ENCODE peak calls at places on chromosomes 5 and 9, in five cellular contexts. One of them, this sample, is unnamed.
A peak's percentile ranks its signal among the peaks of the same experiment; 100 is the strongest.

GRCh38 chr5:72503888-72504491 is 3.2 kb downstream of the ZNF366 start:
- DNase-seq in H9: no peak
- DNase-seq in neuronal stem cell: no peak
- DNase-seq in mesenchymal stem cell: peak; percentile 58
- DNase-seq in H1: no peak
- DNase-seq in this sample: no peak

GRCh38 chr5:40552981-40553380 is 126.7 kb upstream of the PTGER4 start:
- DNase-seq in H9: no peak
- DNase-seq in neuronal stem cell: no peak
- DNase-seq in mesenchymal stem cell: no peak
- DNase-seq in H1: no peak
- DNase-seq in this sample: peak; percentile 11

GRCh38 chr5:34998058-34998789 is 49.5 kb downstream of the AGXT2 start:
- DNase-seq in H9: no peak
- DNase-seq in neuronal stem cell: no peak
- DNase-seq in mesenchymal stem cell: no peak
- DNase-seq in H1: no peak
- DNase-seq in this sample: no peak

GRCh38 chr5:120910610-120911009 is 446.5 kb downstream of the PRR16 start:
- DNase-seq in H9: no peak
- DNase-seq in neuronal stem cell: no peak
- DNase-seq in mesenchymal stem cell: no peak
- DNase-seq in H1: no peak
- DNase-seq in this sample: no peak

GRCh38 chr5:15752886-15753285 is 252.9 kb downstream of the FBXL7 start:
- DNase-seq in H9: no peak
- DNase-seq in neuronal stem cell: no peak
- DNase-seq in mesenchymal stem cell: peak; percentile 51
- DNase-seq in H1: no peak
- DNase-seq in this sample: no peak

GRCh38 chr5:168809218-168809617 is 230.1 kb upstream of the PANK3 start:
- DNase-seq in H9: no peak
- DNase-seq in neuronal stem cell: no peak
- DNase-seq in mesenchymal stem cell: no peak
- DNase-seq in H1: no peak
- DNase-seq in this sample: no peak

GRCh38 chr9:109181284-109181683 is 14.2 kb upstream of the FRRS1L start:
- DNase-seq in H9: no peak
- DNase-seq in neuronal stem cell: no peak
- DNase-seq in mesenchymal stem cell: no peak
- DNase-seq in H1: no peak
- DNase-seq in this sample: no peak

GRCh38 chr5:40841068-40841805 is at the start of gene CARD6:
- DNase-seq in H9: no peak
- DNase-seq in neuronal stem cell: no peak
- DNase-seq in mesenchymal stem cell: peak; percentile 76
- DNase-seq in H1: no peak
- DNase-seq in this sample: no peak

GRCh38 chr5:95912029-95912428 is 49.6 kb downstream of the ELL2 start:
- DNase-seq in H9: no peak
- DNase-seq in neuronal stem cell: no peak
- DNase-seq in mesenchymal stem cell: peak; percentile 54
- DNase-seq in H1: no peak
- DNase-seq in this sample: no peak

GRCh38 chr9:101453776-101454570 is 18.4 kb upstream of the ALDOB start:
- DNase-seq in H9: no peak
- DNase-seq in neuronal stem cell: no peak
- DNase-seq in mesenchymal stem cell: no peak
- DNase-seq in H1: no peak
- DNase-seq in this sample: no peak

GRCh38 chr5:21181726-21182125 is 1193.7 kb upstream of the CDH18 start:
- DNase-seq in H9: no peak
- DNase-seq in neuronal stem cell: no peak
- DNase-seq in mesenchymal stem cell: peak; percentile 1
- DNase-seq in H1: no peak
- DNase-seq in this sample: no peak

GRCh38 chr5:55140908-55141665 is 18.9 kb upstream of the GPX8 start:
- DNase-seq in H9: no peak
- DNase-seq in neuronal stem cell: no peak
- DNase-seq in mesenchymal stem cell: no peak
- DNase-seq in H1: no peak
- DNase-seq in this sample: no peak

GRCh38 chr9:34771023-34771422 is 61.1 kb upstream of the CCL21 start:
- DNase-seq in H9: no peak
- DNase-seq in neuronal stem cell: no peak
- DNase-seq in mesenchymal stem cell: peak; percentile 20
- DNase-seq in H1: no peak
- DNase-seq in this sample: peak; percentile 35

GRCh38 chr9:114252394-114252793 is 70.5 kb upstream of the ORM1 start:
- DNase-seq in H9: no peak
- DNase-seq in neuronal stem cell: no peak
- DNase-seq in mesenchymal stem cell: no peak
- DNase-seq in H1: no peak
- DNase-seq in this sample: no peak

GRCh38 chr9:120394058-120394669 is 185.8 kb downstream of the CDK5RAP2 start:
- DNase-seq in H9: no peak
- DNase-seq in neuronal stem cell: no peak
- DNase-seq in mesenchymal stem cell: peak; percentile 85
- DNase-seq in H1: no peak
- DNase-seq in this sample: no peak

GRCh38 chr5:149271717-149272558 is at the start of gene AFAP1L1:
- DNase-seq in H9: peak; percentile 59
- DNase-seq in neuronal stem cell: peak; percentile 23
- DNase-seq in mesenchymal stem cell: peak; percentile 72
- DNase-seq in H1: peak; percentile 71
- DNase-seq in this sample: peak; percentile 96

GRCh38 chr5:178496219-178496618 is 94.0 kb downstream of the COL23A1 start:
- DNase-seq in H9: no peak
- DNase-seq in neuronal stem cell: no peak
- DNase-seq in mesenchymal stem cell: no peak
- DNase-seq in H1: no peak
- DNase-seq in this sample: no peak

GRCh38 chr5:150358261-150359095 is 981 bp downstream of the TCOF1 start:
- DNase-seq in H9: no peak
- DNase-seq in neuronal stem cell: no peak
- DNase-seq in mesenchymal stem cell: no peak
- DNase-seq in H1: no peak
- DNase-seq in this sample: no peak

GRCh38 chr5:37859805-37860204 is 20.0 kb upstream of the GDNF start:
- DNase-seq in H9: no peak
- DNase-seq in neuronal stem cell: no peak
- DNase-seq in mesenchymal stem cell: no peak
- DNase-seq in H1: no peak
- DNase-seq in this sample: no peak
- H2BK12ac ChIP-seq in H9: no peak overlapping the region
- H2BK12ac ChIP-seq in neuronal stem cell: no peak overlapping the region
- H2BK12ac ChIP-seq in mesenchymal stem cell: no peak overlapping the region
- H2BK12ac ChIP-seq in H1: no peak overlapping the region
- H2BK12ac ChIP-seq in this sample: no peak overlapping the region

GRCh38 chr5:147072591-147072990 is 162.2 kb upstream of the STK32A start:
- DNase-seq in H9: no peak
- DNase-seq in neuronal stem cell: no peak
- DNase-seq in mesenchymal stem cell: no peak
- DNase-seq in H1: no peak
- DNase-seq in this sample: no peak
- H2BK12ac ChIP-seq in H9: peak overlapping the region; percentile 74
- H2BK12ac ChIP-seq in neuronal stem cell: no peak overlapping the region
- H2BK12ac ChIP-seq in mesenchymal stem cell: no peak overlapping the region
- H2BK12ac ChIP-seq in H1: peak overlapping the region; percentile 82
- H2BK12ac ChIP-seq in this sample: no peak overlapping the region

GRCh38 chr9:98957826-98958225 is 14.1 kb downstream of the COL15A1 start:
- DNase-seq in H9: no peak
- DNase-seq in neuronal stem cell: no peak
- DNase-seq in mesenchymal stem cell: no peak
- DNase-seq in H1: no peak
- DNase-seq in this sample: peak; percentile 53
- H2BK12ac ChIP-seq in H9: no peak overlapping the region
- H2BK12ac ChIP-seq in neuronal stem cell: no peak overlapping the region
- H2BK12ac ChIP-seq in mesenchymal stem cell: no peak overlapping the region
- H2BK12ac ChIP-seq in H1: no peak overlapping the region
- H2BK12ac ChIP-seq in this sample: no peak overlapping the region

GRCh38 chr9:3858961-3859360 is 333.2 kb upstream of the RFX3 start:
- DNase-seq in H9: no peak
- DNase-seq in neuronal stem cell: no peak
- DNase-seq in mesenchymal stem cell: peak; percentile 74
- DNase-seq in H1: no peak
- DNase-seq in this sample: no peak

GRCh38 chr9:3868012-3868411 is 342.2 kb upstream of the RFX3 start:
- DNase-seq in H9: no peak
- DNase-seq in neuronal stem cell: no peak
- DNase-seq in mesenchymal stem cell: peak; percentile 24
- DNase-seq in H1: no peak
- DNase-seq in this sample: no peak

GRCh38 chr9:3863114-3863528 is 337.3 kb upstream of the RFX3 start:
- DNase-seq in H9: no peak
- DNase-seq in neuronal stem cell: no peak
- DNase-seq in mesenchymal stem cell: peak; percentile 91
- DNase-seq in H1: no peak
- DNase-seq in this sample: peak; percentile 4

GRCh38 chr9:3865373-3865772 is 339.6 kb upstream of the RFX3 start:
- DNase-seq in H9: no peak
- DNase-seq in neuronal stem cell: no peak
- DNase-seq in mesenchymal stem cell: peak; percentile 74
- DNase-seq in H1: no peak
- DNase-seq in this sample: no peak

GRCh38 chr9:3863686-3864085 is 337.9 kb upstream of the RFX3 start:
- DNase-seq in H9: no peak
- DNase-seq in neuronal stem cell: no peak
- DNase-seq in mesenchymal stem cell: peak; percentile 22
- DNase-seq in H1: no peak
- DNase-seq in this sample: no peak
- H2BK12ac ChIP-seq in H9: no peak overlapping the region
- H2BK12ac ChIP-seq in neuronal stem cell: no peak overlapping the region
- H2BK12ac ChIP-seq in mesenchymal stem cell: no peak overlapping the region
- H2BK12ac ChIP-seq in H1: no peak overlapping the region
- H2BK12ac ChIP-seq in this sample: no peak overlapping the region

DNA sequence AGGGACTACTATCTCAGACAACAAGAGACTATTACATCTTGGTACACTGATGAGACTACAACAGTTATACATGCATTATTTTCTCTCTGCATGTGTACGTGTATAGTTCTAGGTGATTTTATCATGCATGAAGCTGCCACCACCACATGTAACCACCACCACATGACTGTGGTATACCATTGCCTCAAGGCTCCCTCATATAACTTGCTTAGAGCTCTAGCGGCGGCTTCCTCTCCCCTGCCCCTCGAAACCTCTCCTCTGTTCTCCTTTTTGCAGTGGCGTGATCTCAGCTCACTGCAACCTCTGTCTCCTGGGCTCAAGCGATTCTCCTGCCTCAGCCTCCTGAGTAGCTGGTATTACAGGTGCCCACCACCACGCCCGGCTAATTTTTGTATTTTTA is 162.3 kb downstream of the AOPEP start:
- DNase-seq in H9: no peak
- DNase-seq in neuronal stem cell: no peak
- DNase-seq in mesenchymal stem cell: no peak
- DNase-seq in H1: peak; percentile 24
- DNase-seq in this sample: no peak
- H2BK12ac ChIP-seq in H9: no peak overlapping the region
- H2BK12ac ChIP-seq in neuronal stem cell: no peak overlapping the region
- H2BK12ac ChIP-seq in mesenchymal stem cell: no peak overlapping the region
- H2BK12ac ChIP-seq in H1: no peak overlapping the region
- H2BK12ac ChIP-seq in this sample: no peak overlapping the region

GRCh38 chr9:4537581-4537980 is 47.3 kb downstream of the SLC1A1 start:
- DNase-seq in H9: no peak
- DNase-seq in neuronal stem cell: no peak
- DNase-seq in mesenchymal stem cell: no peak
- DNase-seq in H1: no peak
- DNase-seq in this sample: no peak

GRCh38 chr9:4538107-4538506 is 47.8 kb downstream of the SLC1A1 start:
- DNase-seq in H9: no peak
- DNase-seq in neuronal stem cell: no peak
- DNase-seq in mesenchymal stem cell: no peak
- DNase-seq in H1: no peak
- DNase-seq in this sample: no peak

GRCh38 chr9:4540425-4540824 is 50.2 kb downstream of the SLC1A1 start:
- DNase-seq in H9: no peak
- DNase-seq in neuronal stem cell: no peak
- DNase-seq in mesenchymal stem cell: no peak
- DNase-seq in H1: no peak
- DNase-seq in this sample: no peak

GRCh38 chr9:4541281-4541680 is 51.0 kb downstream of the SLC1A1 start:
- DNase-seq in H9: no peak
- DNase-seq in neuronal stem cell: no peak
- DNase-seq in mesenchymal stem cell: no peak
- DNase-seq in H1: no peak
- DNase-seq in this sample: no peak

DNA sequence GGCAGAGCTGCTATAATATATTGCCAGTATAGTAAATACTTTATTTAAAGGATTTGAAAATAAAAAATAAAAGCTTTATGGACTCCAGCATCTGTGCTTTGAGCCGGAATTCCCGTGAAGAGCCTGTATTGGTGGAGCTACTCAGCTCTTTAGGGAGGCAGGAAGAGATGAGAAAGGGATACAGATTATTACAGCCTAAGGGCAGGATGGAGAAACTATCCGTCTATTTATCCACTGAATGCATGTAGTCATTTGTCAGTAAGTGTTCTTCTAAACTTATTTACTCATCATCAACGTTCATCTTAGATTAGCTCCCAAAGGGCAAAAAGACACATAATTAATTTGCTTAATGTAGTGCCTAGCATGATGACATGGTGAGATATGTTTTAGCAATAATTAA is 48.4 kb downstream of the SLC1A1 start:
- DNase-seq in H9: no peak
- DNase-seq in neuronal stem cell: no peak
- DNase-seq in mesenchymal stem cell: no peak
- DNase-seq in H1: no peak
- DNase-seq in this sample: no peak
- H2BK12ac ChIP-seq in H9: no peak overlapping the region
- H2BK12ac ChIP-seq in neuronal stem cell: no peak overlapping the region
- H2BK12ac ChIP-seq in mesenchymal stem cell: no peak overlapping the region
- H2BK12ac ChIP-seq in H1: no peak overlapping the region
- H2BK12ac ChIP-seq in this sample: no peak overlapping the region

DNA sequence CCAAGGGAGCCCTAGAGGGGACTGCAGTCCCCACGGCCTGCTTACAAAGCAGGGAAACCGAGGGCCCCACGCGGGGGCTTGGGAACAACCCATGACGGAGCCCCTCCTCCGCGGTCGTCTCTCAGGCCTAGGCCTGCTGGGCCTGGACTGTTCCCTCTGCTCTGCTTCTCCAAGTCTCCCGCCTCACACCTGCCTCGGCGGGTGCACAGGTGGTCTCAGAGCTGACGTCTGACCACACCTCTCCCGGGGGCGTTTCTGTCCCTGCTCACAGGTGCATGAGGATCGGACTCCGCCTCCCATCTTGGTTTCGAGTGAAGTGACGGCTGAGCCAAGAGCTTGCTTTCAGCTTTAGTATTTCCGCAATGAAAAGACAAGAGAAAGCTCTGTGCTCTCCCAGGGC is 72.1 kb downstream of the MRPL36 start:
- DNase-seq in H9: peak; percentile 57
- DNase-seq in neuronal stem cell: no peak
- DNase-seq in mesenchymal stem cell: no peak
- DNase-seq in H1: peak; percentile 48
- DNase-seq in this sample: no peak
- H2BK12ac ChIP-seq in H9: no peak overlapping the region
- H2BK12ac ChIP-seq in neuronal stem cell: no peak overlapping the region
- H2BK12ac ChIP-seq in mesenchymal stem cell: no peak overlapping the region
- H2BK12ac ChIP-seq in H1: no peak overlapping the region
- H2BK12ac ChIP-seq in this sample: no peak overlapping the region

GRCh38 chr5:100560860-100561259 is 25.7 kb downstream of the FAM174A start:
- DNase-seq in H9: no peak
- DNase-seq in neuronal stem cell: no peak
- DNase-seq in mesenchymal stem cell: no peak
- DNase-seq in H1: no peak
- DNase-seq in this sample: no peak
- H2BK12ac ChIP-seq in H9: no peak overlapping the region
- H2BK12ac ChIP-seq in neuronal stem cell: no peak overlapping the region
- H2BK12ac ChIP-seq in mesenchymal stem cell: no peak overlapping the region
- H2BK12ac ChIP-seq in H1: no peak overlapping the region
- H2BK12ac ChIP-seq in this sample: no peak overlapping the region

This sample was measured in trophoblast cell.